ENCODE peak calls at places on chromosomes 7 and 10, in ten cellular contexts. F is GM12865; W is RWPE2; G is CD8-positive, alpha-beta T cell; J is fibroblast of mammary gland; P is type B pancreatic cell; U is IMR-90; A is CD4-positive, alpha-beta T cell; B is hepatocyte; Q is HFFc6. D is an unnamed sample.

GRCh38 chr7:47458057-47458456 is 123.9 kb downstream of the TNS3 start:
- DNase-seq in F (no peak), W (no peak), G (no peak), J (peak; percentile 99), P (no peak), U (peak; percentile 99), A (no peak), B (no peak), Q (peak; percentile 89), D (no peak)

GRCh38 chr7:123218866-123219265 is 19.1 kb upstream of the SLC13A1 start:
- DNase-seq in F (no peak), W (no peak), G (no peak), J (no peak), P (no peak), U (no peak), A (no peak), B (no peak), Q (no peak), D (no peak)

GRCh38 chr10:62082729-62083412 is 181.4 kb downstream of the ARID5B start:
- DNase-seq in F (peak; percentile 79), W (no peak), G (no peak), J (peak; percentile 66), P (no peak), U (peak; percentile 74), A (peak; percentile 31), B (no peak), Q (peak; percentile 51), D (no peak)

GRCh38 chr7:44292876-44293560 is 32.4 kb downstream of the CAMK2B start:
- DNase-seq in F (no peak), W (no peak), G (no peak), J (no peak), P (no peak), U (no peak), A (no peak), B (peak; percentile 2), Q (no peak), D (no peak)

GRCh38 chr7:96388620-96389383 is 66.9 kb upstream of the SLC25A13 start:
- DNase-seq in F (no peak), W (no peak), G (no peak), J (peak; percentile 74), P (no peak), U (peak; percentile 84), A (no peak), B (peak; percentile 49), Q (peak; percentile 83), D (peak; percentile 44)

GRCh38 chr7:107725138-107725740 is 18.7 kb upstream of the CBLL1 start:
- DNase-seq in F (peak; percentile 71), W (no peak), G (no peak), J (peak; percentile 80), P (no peak), U (peak; percentile 68), A (peak; percentile 32), B (peak; percentile 74), Q (peak; percentile 38), D (peak; percentile 34)

GRCh38 chr10:43264324-43264986 is 2.4 kb downstream of the RASGEF1A start:
- DNase-seq in F (no peak), W (no peak), G (no peak), J (no peak), P (no peak), U (no peak), A (no peak), B (no peak), Q (no peak), D (no peak)

GRCh38 chr10:119602241-119603095 is 5.7 kb upstream of the TIAL1 start:
- DNase-seq in F (peak; percentile 45), W (no peak), G (no peak), J (peak; percentile 25), P (no peak), U (no peak), A (no peak), B (no peak), Q (peak; percentile 25), D (peak; percentile 65)

GRCh38 chr10:69576334-69577011 is 3.3 kb upstream of the NEUROG3 start:
- DNase-seq in F (no peak), W (no peak), G (no peak), J (no peak), P (no peak), U (no peak), A (no peak), B (no peak), Q (no peak), D (no peak)

GRCh38 chr10:132942740-132943554 is 577 bp upstream of the CFAP46 start:
- DNase-seq in F (no peak), W (no peak), G (no peak), J (no peak), P (peak; percentile 68), U (no peak), A (no peak), B (no peak), Q (no peak), D (no peak)

GRCh38 chr10:130354976-130355795 is 219.0 kb downstream of the GLRX3 start:
- DNase-seq in F (no peak), W (peak; percentile 13), G (no peak), J (no peak), P (peak; percentile 44), U (no peak), A (no peak), B (no peak), Q (no peak), D (no peak)

GRCh38 chr7:38410056-38410455 is 136.6 kb upstream of the TARP start:
- DNase-seq in F (no peak), W (no peak), G (no peak), J (no peak), P (no peak), U (no peak), A (no peak), B (no peak), Q (no peak), D (no peak)

GRCh38 chr7:103751476-103751875 is 238.0 kb downstream of the RELN start:
- DNase-seq in F (no peak), W (no peak), G (no peak), J (no peak), P (no peak), U (no peak), A (no peak), B (no peak), Q (no peak), D (no peak)

GRCh38 chr7:103748680-103749079 is 240.8 kb downstream of the RELN start:
- DNase-seq in F (no peak), W (no peak), G (no peak), J (no peak), P (no peak), U (no peak), A (no peak), B (no peak), Q (no peak), D (no peak)

DNA sequence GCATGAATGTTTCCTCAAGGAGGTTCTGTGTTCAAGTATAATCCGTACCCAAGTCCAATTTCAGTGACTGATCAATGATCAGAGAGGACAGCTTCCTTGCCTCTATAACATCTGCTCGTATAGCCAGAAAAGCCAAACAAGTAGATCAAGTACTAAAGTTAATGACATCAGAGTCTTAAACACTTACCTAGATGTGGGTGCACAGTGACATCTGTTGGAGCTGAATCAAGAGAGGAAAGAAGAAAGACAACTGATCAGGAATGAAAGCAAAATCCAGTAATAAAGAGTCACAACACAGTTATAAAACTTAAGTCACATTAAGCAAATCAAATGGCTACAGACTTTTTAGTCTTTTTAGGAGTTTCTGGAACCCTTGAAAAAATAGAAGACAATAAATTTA is 236.5 kb downstream of the RELN start:
- DNase-seq in F (no peak), W (no peak), G (no peak), J (peak; percentile 25), P (no peak), U (peak; percentile 27), A (no peak), B (peak; percentile 8), Q (no peak), D (no peak)
- TF ChIP-seq CTCF in F (no peak), W (peak; percentile 71), G (no peak), J (no peak), P (no peak), U (peak; percentile 25), A (no peak), B (peak; percentile 40), Q (peak; percentile 33), D (no peak)

GRCh38 chr7:134845461-134845860 is 66.0 kb downstream of the CALD1 start:
- DNase-seq in F (peak; percentile 58), W (no peak), G (no peak), J (no peak), P (no peak), U (no peak), A (no peak), B (no peak), Q (no peak), D (no peak)
- TF ChIP-seq CTCF in F (peak; percentile 62), W (peak; percentile 46), G (no peak), J (peak; percentile 32), P (peak; percentile 27), U (peak; percentile 22), A (peak; percentile 17), B (peak; percentile 44), Q (peak; percentile 61), D (no peak)

DNA sequence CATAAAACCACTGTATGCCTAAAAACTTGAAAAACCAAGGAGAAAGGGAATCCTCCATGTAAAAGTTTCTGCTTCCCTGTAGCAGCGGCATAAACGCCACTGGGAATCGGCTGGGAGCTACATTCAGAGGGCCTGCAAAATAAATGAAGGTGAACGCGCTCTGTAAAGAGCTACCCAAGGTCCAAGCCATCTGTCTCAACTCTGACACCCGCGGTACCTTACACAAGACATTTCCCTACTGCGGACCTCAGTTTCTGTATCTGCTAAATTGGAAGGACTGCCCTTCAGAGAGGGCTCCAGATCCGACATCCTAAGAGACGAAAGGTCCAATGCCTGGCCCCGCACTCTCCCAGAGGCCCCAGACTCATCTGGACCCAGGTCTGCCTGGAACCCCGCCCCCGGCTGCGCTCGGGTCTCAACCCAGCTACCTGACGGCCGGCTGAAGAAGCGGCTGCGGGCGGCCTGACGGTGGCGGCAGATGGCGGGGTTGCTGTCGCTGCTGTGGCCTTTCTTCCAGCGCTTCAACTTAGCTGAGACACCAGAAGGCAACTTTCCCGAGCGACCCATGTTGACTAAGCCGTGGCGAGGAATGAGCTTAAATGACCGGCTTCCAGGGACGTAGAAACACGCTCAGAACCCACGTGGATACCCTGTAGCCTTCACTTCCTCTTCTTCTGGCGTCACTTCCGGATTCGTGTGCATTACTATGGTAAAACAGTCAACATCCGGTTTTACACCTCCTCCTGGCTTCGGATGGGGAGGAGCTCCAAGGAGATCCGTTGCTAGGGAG is at the start of gene RRP12:
- DNase-seq in F (peak; percentile 95), W (peak; percentile 88), G (peak; percentile 65), J (peak; percentile 98), P (peak; percentile 77), U (peak; percentile 98), A (peak; percentile 71), B (peak; percentile 96), Q (peak; percentile 99), D (peak; percentile 80)
- TF ChIP-seq CTCF in F (peak; percentile 5), W (no peak), G (no peak), J (peak; percentile 5), P (peak; percentile 23), U (peak; percentile 16), A (peak; percentile 5), B (peak; percentile 13), Q (peak; percentile 34), D (no peak)

DNA sequence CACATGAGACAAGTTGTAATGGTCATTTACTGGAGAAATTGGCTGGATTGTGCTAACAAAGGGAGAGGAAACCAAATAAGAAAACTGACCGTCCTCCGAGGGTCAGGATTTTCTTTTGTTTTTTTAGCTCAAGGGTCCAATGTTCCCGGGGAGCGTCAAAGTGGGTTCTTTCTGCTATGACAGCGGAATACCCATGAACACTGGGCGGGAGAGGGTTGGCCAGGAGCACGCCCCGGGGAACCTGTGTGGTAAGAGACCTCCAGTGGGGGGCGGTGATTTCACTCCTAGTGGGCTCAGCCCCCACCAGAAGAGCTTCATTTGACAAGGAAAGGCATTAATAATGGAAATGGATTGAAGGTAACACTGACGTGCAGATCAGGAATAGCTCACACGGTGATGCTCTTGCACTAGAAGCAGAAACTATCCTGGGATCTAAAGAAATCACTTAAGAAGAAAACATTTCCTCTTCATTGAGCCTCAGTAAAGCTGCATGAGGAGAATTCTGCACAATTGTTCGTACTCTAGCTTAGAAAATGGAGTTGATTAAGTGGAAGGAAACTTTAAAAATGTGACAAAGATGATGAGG is 627.0 kb downstream of the SUGCT start:
- DNase-seq in F (no peak), W (no peak), G (no peak), J (peak; percentile 15), P (no peak), U (peak; percentile 24), A (no peak), B (no peak), Q (no peak), D (no peak)
- TF ChIP-seq CTCF in F (no peak), W (peak; percentile 26), G (no peak), J (no peak), P (no peak), U (peak; percentile 20), A (no peak), B (peak; percentile 36), Q (no peak), D (no peak)